ENCODE peak calls at places on chromosomes 7 and 10, in four cellular contexts. J is kidney epithelial cell, F is ovary, M is A172. K is an unnamed sample.

GRCh38 chr10:50426485-50426884 is 175.2 kb upstream of the ASAH2 start:
- DNase-seq in J (no peak), M (no peak), F (no peak), K (no peak)

GRCh38 chr10:49241365-49241764 is 53.2 kb upstream of the TMEM273 start:
- DNase-seq in F (no peak), J (no peak), M (no peak), K (no peak)

GRCh38 chr7:47458057-47458456 is 123.9 kb downstream of the TNS3 start:
- DNase-seq in M (peak), J (peak), F (peak), K (no peak)

GRCh38 chr7:44103941-44104879 is at the start of gene AEBP1:
- DNase-seq in M (no peak), F (peak), J (no peak), K (no peak)

GRCh38 chr10:80484677-80485409 is 30.7 kb downstream of the TSPAN14 start:
- DNase-seq in F (no peak), M (no peak), J (no peak), K (no peak)

GRCh38 chr10:103716206-103717160 is 138.9 kb downstream of the SH3PXD2A start:
- DNase-seq in M (no peak), J (no peak), F (no peak), K (no peak)

GRCh38 chr10:1570652-1571051 is 166.7 kb downstream of the ADARB2 start:
- DNase-seq in J (no peak), F (no peak), M (no peak), K (no peak)

GRCh38 chr7:6284461-6285360 is 12.3 kb upstream of the CYTH3 start:
- DNase-seq in F (no peak), M (peak), J (no peak), K (peak)

GRCh38 chr7:24419070-24419469 is 135.1 kb downstream of the NPY start:
- DNase-seq in F (no peak), M (peak), J (no peak), K (no peak)

GRCh38 chr10:78362406-78363022 is 328.9 kb downstream of the RPS24 start:
- DNase-seq in F (no peak), J (no peak), M (peak), K (no peak)

GRCh38 chr10:97731346-97732051 is 5.4 kb upstream of the ZFYVE27 start:
- DNase-seq in F (peak), J (no peak), M (peak), K (no peak)

GRCh38 chr10:5948999-5949759 is 28.2 kb downstream of the IL15RA start:
- DNase-seq in J (no peak), F (peak), M (peak), K (no peak)

GRCh38 chr10:29734980-29735627 is 100.3 kb upstream of the SVIL start:
- DNase-seq in J (no peak), F (peak), M (no peak), K (no peak)

GRCh38 chr10:43926875-43927406 is 278.3 kb upstream of the ZNF32 start:
- DNase-seq in F (no peak), M (no peak), J (no peak), K (no peak)

GRCh38 chr7:155457544-155458316 is at the start of gene EN2:
- DNase-seq in F (no peak), M (no peak), J (no peak), K (no peak)

GRCh38 chr7:16982640-16983103 is 100.9 kb upstream of the AGR3 start:
- DNase-seq in F (no peak), M (peak), J (peak), K (no peak)

GRCh38 chr7:122881324-122881723 is 4.9 kb downstream of the CADPS2 start:
- DNase-seq in M (no peak), J (no peak), F (no peak), K (no peak)

GRCh38 chr7:44565097-44565794 is 8.5 kb downstream of the DDX56 start:
- DNase-seq in J (no peak), M (peak), F (peak), K (no peak)

GRCh38 chr7:32299133-32299702 is 191.0 kb downstream of the LSM5 start:
- DNase-seq in F (no peak), M (peak), J (no peak), K (no peak)

GRCh38 chr10:89861584-89862287 is 160.3 kb downstream of the KIF20B start:
- DNase-seq in M (peak), F (no peak), J (peak), K (peak)

GRCh38 chr7:108570146-108570755 is 577 bp downstream of the DNAJB9 start:
- DNase-seq in F (no peak), J (no peak), M (peak), K (no peak)

GRCh38 chr7:37901236-37901827 is 15.3 kb downstream of the SFRP4 start:
- DNase-seq in M (peak), F (no peak), J (no peak), K (no peak)

GRCh38 chr7:150594817-150595216 is 27.6 kb downstream of the GIMAP4 start:
- DNase-seq in F (no peak), J (no peak), M (no peak), K (no peak)

GRCh38 chr10:77586719-77587423 is 50.7 kb downstream of the KCNMA1 start:
- DNase-seq in J (no peak), F (no peak), M (no peak), K (no peak)

GRCh38 chr10:101938316-101939272 is 95.0 kb upstream of the KCNIP2 start:
- DNase-seq in F (peak), M (peak), J (peak), K (peak)

GRCh38 chr10:122159159-122159970 is 111.7 kb upstream of the BTBD16 start:
- DNase-seq in J (no peak), M (no peak), F (no peak), K (no peak)

GRCh38 chr10:13617146-13617545 is 30.4 kb downstream of the PRPF18 start:
- DNase-seq in M (no peak), F (no peak), J (no peak), K (no peak)

GRCh38 chr7:55349126-55349525 is 16.0 kb upstream of the LANCL2 start:
- DNase-seq in M (no peak), J (no peak), F (no peak), K (no peak)

GRCh38 chr7:155744931-155745683 is 67.2 kb downstream of the SHH start:
- DNase-seq in M (no peak), F (no peak), J (no peak), K (no peak)

GRCh38 chr7:106767498-106768323 is 97.4 kb upstream of the PIK3CG start:
- DNase-seq in J (no peak), F (no peak), M (peak), K (no peak)

GRCh38 chr7:149721084-149721601 is 52.2 kb downstream of the ZNF467 start:
- DNase-seq in F (no peak), J (no peak), M (no peak), K (no peak)

GRCh38 chr7:142542938-142543337 is 206.3 kb upstream of the PRSS1 start:
- DNase-seq in M (peak), F (no peak), J (no peak), K (no peak)

GRCh38 chr10:73773152-73773879 is 8.5 kb upstream of the CHCHD1 start:
- DNase-seq in F (no peak), M (no peak), J (no peak), K (no peak)

K was measured in keratinocyte.